ENCODE peak calls at places on chromosomes 7 and 10, in nine cellular contexts. One of them, this sample, is unnamed.

GRCh38 chr10:95303535-95303934 is 12.7 kb upstream of the PDLIM1 start:
- DNase-seq in SK-N-SH: no peak
- DNase-seq in astrocyte of the spinal cord: no peak
- DNase-seq in dorsolateral prefrontal cortex: peak
- DNase-seq in neural progenitor cell: no peak
- DNase-seq in AG04449: no peak
- DNase-seq in H9: no peak
- DNase-seq in Caco-2: no peak
- DNase-seq in OCI-LY7: no peak
- DNase-seq in this sample: no peak

GRCh38 chr7:155811895-155812761 is at the start of gene SHH:
- DNase-seq in SK-N-SH: no peak
- DNase-seq in astrocyte of the spinal cord: peak
- DNase-seq in dorsolateral prefrontal cortex: peak
- DNase-seq in neural progenitor cell: peak
- DNase-seq in AG04449: no peak
- DNase-seq in H9: no peak
- DNase-seq in Caco-2: no peak
- DNase-seq in OCI-LY7: no peak
- DNase-seq in this sample: no peak

GRCh38 chr10:102612964-102613275 is 31.4 kb upstream of the TRIM8 start:
- DNase-seq in SK-N-SH: no peak
- DNase-seq in astrocyte of the spinal cord: no peak
- DNase-seq in dorsolateral prefrontal cortex: no peak
- DNase-seq in neural progenitor cell: no peak
- DNase-seq in AG04449: no peak
- DNase-seq in H9: no peak
- DNase-seq in Caco-2: no peak
- DNase-seq in OCI-LY7: no peak
- DNase-seq in this sample: no peak

GRCh38 chr10:126903646-126904360 is 1.4 kb upstream of the DOCK1 start:
- DNase-seq in SK-N-SH: no peak
- DNase-seq in astrocyte of the spinal cord: no peak
- DNase-seq in dorsolateral prefrontal cortex: no peak
- DNase-seq in neural progenitor cell: no peak
- DNase-seq in AG04449: no peak
- DNase-seq in H9: no peak
- DNase-seq in Caco-2: no peak
- DNase-seq in OCI-LY7: no peak
- DNase-seq in this sample: no peak

GRCh38 chr7:3922175-3922635 is 621.2 kb downstream of the SDK1 start:
- DNase-seq in SK-N-SH: peak
- DNase-seq in astrocyte of the spinal cord: peak
- DNase-seq in dorsolateral prefrontal cortex: peak
- DNase-seq in neural progenitor cell: peak
- DNase-seq in AG04449: peak
- DNase-seq in H9: peak
- DNase-seq in Caco-2: peak
- DNase-seq in OCI-LY7: peak
- DNase-seq in this sample: peak

GRCh38 chr10:4943821-4944220 is 19.4 kb upstream of the AKR1C1 start:
- DNase-seq in SK-N-SH: no peak
- DNase-seq in astrocyte of the spinal cord: no peak
- DNase-seq in dorsolateral prefrontal cortex: no peak
- DNase-seq in neural progenitor cell: no peak
- DNase-seq in AG04449: no peak
- DNase-seq in H9: no peak
- DNase-seq in Caco-2: no peak
- DNase-seq in OCI-LY7: no peak
- DNase-seq in this sample: no peak

GRCh38 chr10:72732521-72732920 is 40.6 kb downstream of the MCU start:
- DNase-seq in SK-N-SH: no peak
- DNase-seq in astrocyte of the spinal cord: no peak
- DNase-seq in dorsolateral prefrontal cortex: no peak
- DNase-seq in neural progenitor cell: no peak
- DNase-seq in AG04449: no peak
- DNase-seq in H9: no peak
- DNase-seq in Caco-2: no peak
- DNase-seq in OCI-LY7: no peak
- DNase-seq in this sample: no peak

GRCh38 chr10:130687566-130687965 is 551.4 kb downstream of the GLRX3 start:
- DNase-seq in SK-N-SH: no peak
- DNase-seq in astrocyte of the spinal cord: no peak
- DNase-seq in dorsolateral prefrontal cortex: no peak
- DNase-seq in neural progenitor cell: no peak
- DNase-seq in AG04449: no peak
- DNase-seq in H9: no peak
- DNase-seq in Caco-2: no peak
- DNase-seq in OCI-LY7: no peak
- DNase-seq in this sample: no peak

GRCh38 chr10:88582806-88583583 is at the start of gene RNLS:
- DNase-seq in SK-N-SH: peak
- DNase-seq in astrocyte of the spinal cord: peak
- DNase-seq in dorsolateral prefrontal cortex: peak
- DNase-seq in neural progenitor cell: peak
- DNase-seq in AG04449: no peak
- DNase-seq in H9: peak
- DNase-seq in Caco-2: peak
- DNase-seq in OCI-LY7: no peak
- DNase-seq in this sample: peak

GRCh38 chr7:139774376-139774775 is 3.4 kb downstream of the HIPK2 start:
- DNase-seq in SK-N-SH: no peak
- DNase-seq in astrocyte of the spinal cord: peak
- DNase-seq in dorsolateral prefrontal cortex: no peak
- DNase-seq in neural progenitor cell: no peak
- DNase-seq in AG04449: peak
- DNase-seq in H9: no peak
- DNase-seq in Caco-2: no peak
- DNase-seq in OCI-LY7: no peak
- DNase-seq in this sample: no peak

GRCh38 chr10:75910032-75910431 is 478.6 kb downstream of the LRMDA start:
- DNase-seq in SK-N-SH: no peak
- DNase-seq in astrocyte of the spinal cord: peak
- DNase-seq in dorsolateral prefrontal cortex: no peak
- DNase-seq in neural progenitor cell: no peak
- DNase-seq in AG04449: no peak
- DNase-seq in H9: no peak
- DNase-seq in Caco-2: no peak
- DNase-seq in OCI-LY7: no peak
- DNase-seq in this sample: no peak

GRCh38 chr7:46444266-46444665 is 523.2 kb upstream of the IGFBP3 start:
- DNase-seq in SK-N-SH: no peak
- DNase-seq in astrocyte of the spinal cord: no peak
- DNase-seq in dorsolateral prefrontal cortex: no peak
- DNase-seq in neural progenitor cell: no peak
- DNase-seq in AG04449: no peak
- DNase-seq in H9: no peak
- DNase-seq in Caco-2: no peak
- DNase-seq in OCI-LY7: no peak
- DNase-seq in this sample: no peak

GRCh38 chr7:98230746-98231471 is 19.7 kb downstream of the BHLHA15 start:
- DNase-seq in SK-N-SH: peak
- DNase-seq in astrocyte of the spinal cord: no peak
- DNase-seq in dorsolateral prefrontal cortex: no peak
- DNase-seq in neural progenitor cell: no peak
- DNase-seq in AG04449: no peak
- DNase-seq in H9: no peak
- DNase-seq in Caco-2: no peak
- DNase-seq in OCI-LY7: no peak
- DNase-seq in this sample: no peak

GRCh38 chr7:18808026-18808425 is 309.4 kb downstream of the TWIST1 start:
- DNase-seq in SK-N-SH: no peak
- DNase-seq in astrocyte of the spinal cord: no peak
- DNase-seq in dorsolateral prefrontal cortex: no peak
- DNase-seq in neural progenitor cell: no peak
- DNase-seq in AG04449: no peak
- DNase-seq in H9: no peak
- DNase-seq in Caco-2: no peak
- DNase-seq in OCI-LY7: no peak
- DNase-seq in this sample: no peak

GRCh38 chr10:11864727-11865126 is 41.6 kb downstream of the PROSER2 start:
- DNase-seq in SK-N-SH: no peak
- DNase-seq in astrocyte of the spinal cord: no peak
- DNase-seq in dorsolateral prefrontal cortex: no peak
- DNase-seq in neural progenitor cell: no peak
- DNase-seq in AG04449: no peak
- DNase-seq in H9: no peak
- DNase-seq in Caco-2: no peak
- DNase-seq in OCI-LY7: no peak
- DNase-seq in this sample: no peak

GRCh38 chr10:101974091-101974799 is 81.7 kb downstream of the ARMH3 start:
- DNase-seq in SK-N-SH: no peak
- DNase-seq in astrocyte of the spinal cord: no peak
- DNase-seq in dorsolateral prefrontal cortex: no peak
- DNase-seq in neural progenitor cell: peak
- DNase-seq in AG04449: no peak
- DNase-seq in H9: no peak
- DNase-seq in Caco-2: no peak
- DNase-seq in OCI-LY7: no peak
- DNase-seq in this sample: no peak

GRCh38 chr10:1050555-1050954 is 1.6 kb upstream of the IDI1 start:
- DNase-seq in SK-N-SH: no peak
- DNase-seq in astrocyte of the spinal cord: no peak
- DNase-seq in dorsolateral prefrontal cortex: no peak
- DNase-seq in neural progenitor cell: peak
- DNase-seq in AG04449: no peak
- DNase-seq in H9: peak
- DNase-seq in Caco-2: peak
- DNase-seq in OCI-LY7: peak
- DNase-seq in this sample: no peak

GRCh38 chr7:159310457-159311171 is 165.9 kb upstream of the VIPR2 start:
- DNase-seq in SK-N-SH: no peak
- DNase-seq in astrocyte of the spinal cord: no peak
- DNase-seq in dorsolateral prefrontal cortex: no peak
- DNase-seq in neural progenitor cell: no peak
- DNase-seq in AG04449: no peak
- DNase-seq in H9: no peak
- DNase-seq in Caco-2: peak
- DNase-seq in OCI-LY7: no peak
- DNase-seq in this sample: no peak

GRCh38 chr7:151782598-151783448 is 94.1 kb downstream of the PRKAG2 start:
- DNase-seq in SK-N-SH: peak
- DNase-seq in astrocyte of the spinal cord: peak
- DNase-seq in dorsolateral prefrontal cortex: peak
- DNase-seq in neural progenitor cell: peak
- DNase-seq in AG04449: no peak
- DNase-seq in H9: peak
- DNase-seq in Caco-2: peak
- DNase-seq in OCI-LY7: peak
- DNase-seq in this sample: peak

DNA sequence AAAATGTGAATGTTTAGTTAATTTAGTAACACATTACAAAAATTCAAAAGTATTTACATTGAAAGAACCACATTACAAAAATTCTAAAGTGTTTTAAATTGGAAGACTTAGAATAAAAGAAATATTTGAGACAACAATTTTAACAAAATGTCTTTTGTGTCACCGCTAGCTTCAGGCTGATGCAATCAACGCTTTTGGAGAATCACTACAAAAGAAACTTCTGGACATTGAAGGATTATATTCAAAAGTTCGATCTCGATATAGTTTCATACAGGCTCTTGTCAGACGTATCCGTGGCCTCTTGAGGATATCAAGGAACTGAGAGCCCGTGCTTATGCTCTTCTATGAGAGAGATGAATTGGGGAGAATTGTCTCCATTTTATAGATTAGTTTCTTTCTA is 14.1 kb upstream of the STMP1 start:
- DNase-seq in SK-N-SH: no peak
- DNase-seq in astrocyte of the spinal cord: no peak
- DNase-seq in dorsolateral prefrontal cortex: no peak
- DNase-seq in neural progenitor cell: no peak
- DNase-seq in AG04449: no peak
- DNase-seq in H9: no peak
- DNase-seq in Caco-2: no peak
- DNase-seq in OCI-LY7: no peak
- DNase-seq in this sample: no peak
- TF ChIP-seq CTCF in SK-N-SH: no peak
- TF ChIP-seq CTCF in astrocyte of the spinal cord: no peak
- TF ChIP-seq CTCF in dorsolateral prefrontal cortex: no peak
- TF ChIP-seq CTCF in neural progenitor cell: no peak
- TF ChIP-seq CTCF in AG04449: no peak
- TF ChIP-seq CTCF in H9: no peak
- TF ChIP-seq CTCF in Caco-2: no peak
- TF ChIP-seq CTCF in OCI-LY7: no peak
- TF ChIP-seq CTCF in this sample: no peak

GRCh38 chr7:41964354-41964753 is 261.5 kb upstream of the INHBA start:
- DNase-seq in SK-N-SH: no peak
- DNase-seq in astrocyte of the spinal cord: no peak
- DNase-seq in dorsolateral prefrontal cortex: no peak
- DNase-seq in neural progenitor cell: no peak
- DNase-seq in AG04449: no peak
- DNase-seq in H9: no peak
- DNase-seq in Caco-2: no peak
- DNase-seq in OCI-LY7: no peak
- DNase-seq in this sample: no peak
- TF ChIP-seq CTCF in SK-N-SH: no peak
- TF ChIP-seq CTCF in astrocyte of the spinal cord: no peak
- TF ChIP-seq CTCF in dorsolateral prefrontal cortex: no peak
- TF ChIP-seq CTCF in neural progenitor cell: no peak
- TF ChIP-seq CTCF in AG04449: no peak
- TF ChIP-seq CTCF in H9: no peak
- TF ChIP-seq CTCF in Caco-2: no peak
- TF ChIP-seq CTCF in OCI-LY7: no peak
- TF ChIP-seq CTCF in this sample: no peak

DNA sequence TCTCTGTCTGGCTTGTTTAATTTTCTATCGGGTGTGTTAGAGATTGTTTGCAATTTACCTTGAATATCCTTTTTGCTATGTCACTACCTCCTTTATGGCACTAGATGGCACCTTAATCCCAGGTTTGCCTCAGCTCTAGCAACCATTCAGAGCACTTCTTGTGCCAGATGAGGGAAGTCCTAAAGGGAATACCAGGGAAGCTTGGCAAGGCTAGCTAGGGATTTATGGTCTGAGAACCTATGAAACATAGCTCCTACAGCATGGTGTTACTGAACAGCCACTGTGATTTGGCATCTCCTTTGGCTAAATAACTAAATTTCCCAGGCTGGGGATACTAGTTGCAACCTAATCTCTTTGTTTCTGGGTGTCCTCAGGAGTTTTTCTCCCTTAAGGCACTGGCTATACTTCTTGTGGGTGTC is 69.0 kb upstream of the VOPP1 start:
- DNase-seq in SK-N-SH: peak
- DNase-seq in astrocyte of the spinal cord: peak
- DNase-seq in dorsolateral prefrontal cortex: no peak
- DNase-seq in neural progenitor cell: peak
- DNase-seq in AG04449: peak
- DNase-seq in H9: peak
- DNase-seq in Caco-2: peak
- DNase-seq in OCI-LY7: peak
- DNase-seq in this sample: peak
- TF ChIP-seq CTCF in SK-N-SH: peak
- TF ChIP-seq CTCF in astrocyte of the spinal cord: peak
- TF ChIP-seq CTCF in dorsolateral prefrontal cortex: peak
- TF ChIP-seq CTCF in neural progenitor cell: peak
- TF ChIP-seq CTCF in AG04449: peak
- TF ChIP-seq CTCF in H9: peak
- TF ChIP-seq CTCF in Caco-2: peak
- TF ChIP-seq CTCF in OCI-LY7: peak
- TF ChIP-seq CTCF in this sample: peak

GRCh38 chr7:11212080-11212711 is 238.5 kb downstream of the PHF14 start:
- DNase-seq in SK-N-SH: peak
- DNase-seq in astrocyte of the spinal cord: peak
- DNase-seq in dorsolateral prefrontal cortex: peak
- DNase-seq in neural progenitor cell: peak
- DNase-seq in AG04449: peak
- DNase-seq in H9: peak
- DNase-seq in Caco-2: peak
- DNase-seq in OCI-LY7: peak
- DNase-seq in this sample: peak
- TF ChIP-seq CTCF in SK-N-SH: peak
- TF ChIP-seq CTCF in astrocyte of the spinal cord: peak
- TF ChIP-seq CTCF in dorsolateral prefrontal cortex: peak
- TF ChIP-seq CTCF in neural progenitor cell: peak
- TF ChIP-seq CTCF in AG04449: peak
- TF ChIP-seq CTCF in H9: peak
- TF ChIP-seq CTCF in Caco-2: peak
- TF ChIP-seq CTCF in OCI-LY7: peak
- TF ChIP-seq CTCF in this sample: peak